ENCODE peak calls at places on chromosomes 5 and 9, in six cellular contexts. K is SK-N-SH, I is HepG2, V is HCT116, O is GM12878, R is H1. E is an unnamed sample.

GRCh38 chr9:130488621-130489330 is 44.0 kb downstream of the ASS1 start:
- DNase-seq in R (no peak), I (no peak), V (no peak), O (no peak), K (no peak), E (no peak)

GRCh38 chr5:39717186-39717897 is 292.6 kb upstream of the DAB2 start:
- DNase-seq in O (no peak), V (no peak), R (no peak), K (no peak), I (no peak), E (no peak)

GRCh38 chr5:133319244-133319643 is 267.4 kb downstream of the HSPA4 start:
- DNase-seq in V (no peak), I (no peak), O (no peak), R (no peak), K (no peak), E (no peak)

GRCh38 chr5:20985754-20986153 is 997.8 kb upstream of the CDH18 start:
- DNase-seq in K (no peak), V (no peak), O (no peak), I (no peak), R (no peak), E (no peak)

GRCh38 chr5:82147860-82148573 is 130.1 kb downstream of the RPS23 start:
- DNase-seq in O (no peak), K (no peak), I (no peak), V (no peak), R (no peak), E (no peak)

GRCh38 chr5:147539053-147539452 is 29.2 kb upstream of the DPYSL3 start:
- DNase-seq in O (no peak), I (no peak), V (no peak), R (no peak), K (no peak), E (no peak)

GRCh38 chr5:168401880-168402279 is 84.4 kb upstream of the RARS1 start:
- DNase-seq in O (no peak), K (no peak), V (no peak), R (no peak), I (no peak), E (peak)

GRCh38 chr5:56822961-56823360 is 7.6 kb downstream of the MAP3K1 start:
- DNase-seq in K (peak), I (no peak), V (no peak), R (no peak), O (no peak), E (no peak)

GRCh38 chr5:61329729-61330128 is 2.3 kb upstream of the ZSWIM6 start:
- DNase-seq in O (no peak), V (no peak), K (no peak), R (no peak), I (peak), E (no peak)

GRCh38 chr5:88734191-88734640 is 148.8 kb downstream of the MEF2C start:
- DNase-seq in I (no peak), R (no peak), K (peak), O (peak), V (no peak), E (no peak)

GRCh38 chr5:15682122-15682521 is 182.1 kb downstream of the FBXL7 start:
- DNase-seq in I (no peak), K (no peak), V (no peak), O (no peak), R (no peak), E (no peak)

GRCh38 chr9:36575411-36575882 is 2.8 kb downstream of the MELK start:
- DNase-seq in R (no peak), O (no peak), K (no peak), I (no peak), V (no peak), E (no peak)

GRCh38 chr5:133274597-133274935 is 222.8 kb downstream of the HSPA4 start:
- DNase-seq in V (no peak), R (no peak), I (peak), K (no peak), O (no peak), E (no peak)

GRCh38 chr5:129973716-129974426 is 69.6 kb downstream of the CHSY3 start:
- DNase-seq in V (no peak), O (no peak), R (no peak), I (no peak), K (no peak), E (no peak)

GRCh38 chr5:176692835-176693476 is 45.7 kb downstream of the TSPAN17 start:
- DNase-seq in I (no peak), V (no peak), K (no peak), R (no peak), O (no peak), E (no peak)

GRCh38 chr9:95005276-95006141 is 279.0 kb downstream of the AOPEP start:
- DNase-seq in I (no peak), V (no peak), R (no peak), K (no peak), O (no peak), E (no peak)

GRCh38 chr5:134553816-134554215 is 28.3 kb downstream of the JADE2 start:
- DNase-seq in O (no peak), V (no peak), I (no peak), R (no peak), K (peak), E (no peak)

GRCh38 chr9:87498046-87498815 is 564 bp downstream of the DAPK1 start:
- DNase-seq in I (peak), V (no peak), R (no peak), O (no peak), K (peak), E (no peak)

GRCh38 chr5:115639377-115639776 is 13.5 kb upstream of the TMED7 start:
- DNase-seq in I (no peak), K (no peak), O (no peak), V (no peak), R (no peak), E (no peak)

GRCh38 chr9:126915846-126916543 is 1.4 kb downstream of the RALGPS1 start:
- DNase-seq in V (no peak), R (no peak), O (no peak), K (no peak), I (peak), E (no peak)

GRCh38 chr5:137735531-137736284 is at the start of gene KLHL3:
- DNase-seq in O (no peak), V (no peak), I (peak), K (peak), R (peak), E (no peak)

GRCh38 chr5:117954341-117954740 is 1034.0 kb downstream of the DTWD2 start:
- DNase-seq in R (no peak), O (no peak), K (no peak), I (no peak), V (no peak), E (no peak)
- TF ChIP-seq JUND in R (no peak), O (no peak), K (no peak), I (no peak), V (no peak), E (no peak)

GRCh38 chr5:17359451-17359965 is 138.5 kb upstream of the TAF11L2 start:
- DNase-seq in V (no peak), K (no peak), O (no peak), R (no peak), I (no peak), E (no peak)

GRCh38 chr5:17360879-17361278 is 137.2 kb upstream of the TAF11L2 start:
- DNase-seq in O (no peak), V (no peak), K (no peak), I (no peak), R (no peak), E (no peak)

GRCh38 chr5:17365326-17365725 is 132.7 kb upstream of the TAF11L2 start:
- DNase-seq in V (no peak), O (no peak), I (no peak), K (no peak), R (no peak), E (no peak)

GRCh38 chr5:17357504-17357903 is 140.1 kb downstream of the BASP1 start:
- DNase-seq in O (no peak), V (no peak), K (no peak), I (no peak), R (no peak), E (no peak)

DNA sequence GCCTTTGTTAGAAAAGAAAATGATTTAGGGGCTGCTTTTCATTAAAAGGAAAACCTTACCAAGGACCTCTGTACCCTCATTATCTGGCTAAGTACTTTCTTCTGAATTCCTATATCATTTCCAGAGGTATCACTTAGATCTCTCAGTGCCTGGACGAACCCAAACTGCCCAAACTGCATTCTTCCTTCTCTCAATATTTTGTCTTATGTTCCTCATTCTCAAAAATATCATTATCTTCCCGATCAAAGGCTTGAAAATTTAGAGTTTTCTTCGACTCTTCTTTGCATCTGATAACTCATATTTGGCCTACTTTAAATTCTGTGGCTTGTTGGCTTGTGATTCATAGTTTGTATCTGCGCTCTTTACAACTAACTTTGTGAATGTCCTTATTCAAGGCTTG is 136.7 kb upstream of the TAF11L2 start:
- DNase-seq in K (no peak), I (no peak), R (no peak), O (no peak), V (no peak), E (no peak)
- TF ChIP-seq JUND in K (no peak), I (no peak), R (no peak), O (no peak), V (no peak), E (no peak)

GRCh38 chr9:92769276-92769675 is 4.6 kb upstream of the BICD2 start:
- DNase-seq in O (no peak), V (no peak), I (no peak), R (no peak), K (no peak), E (no peak)
- TF ChIP-seq JUND in O (no peak), V (no peak), I (no peak), R (no peak), K (no peak), E (no peak)

GRCh38 chr5:43019615-43020293 is 20.4 kb downstream of the ANXA2R start:
- DNase-seq in I (peak), O (no peak), R (no peak), V (peak), K (peak), E (no peak)

GRCh38 chr5:43017438-43017820 is 22.7 kb downstream of the ANXA2R start:
- DNase-seq in I (peak), K (no peak), V (no peak), O (no peak), R (no peak), E (no peak)

GRCh38 chr5:43024217-43024616 is 15.9 kb downstream of the ANXA2R start:
- DNase-seq in I (no peak), K (no peak), O (no peak), R (no peak), V (no peak), E (no peak)

GRCh38 chr5:43019293-43019614 is 20.9 kb downstream of the ANXA2R start:
- DNase-seq in V (no peak), O (no peak), K (no peak), R (no peak), I (no peak), E (no peak)

DNA sequence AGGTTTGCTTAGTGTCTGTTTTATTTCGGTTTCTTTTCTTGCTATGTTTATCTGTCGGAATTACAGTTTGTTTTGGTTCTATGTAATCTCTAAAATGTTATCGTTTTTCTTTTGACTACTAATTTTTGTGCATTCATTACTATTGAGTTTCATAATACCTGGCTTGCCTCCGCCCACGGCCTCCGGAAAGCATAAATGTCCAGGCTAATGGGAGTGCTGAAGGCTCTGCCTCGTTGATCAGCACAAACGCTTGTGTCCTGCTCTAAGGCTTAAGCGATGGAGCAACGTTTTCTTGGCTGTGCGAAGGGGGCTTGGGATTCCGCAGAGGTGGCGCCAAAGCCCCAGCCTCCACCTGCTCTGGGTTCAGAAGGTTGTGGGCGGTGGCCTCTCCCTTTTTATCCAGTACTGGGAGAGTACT is 19.8 kb downstream of the ANXA2R start:
- DNase-seq in V (no peak), K (no peak), R (no peak), O (no peak), I (peak), E (no peak)
- TF ChIP-seq JUND in V (no peak), K (no peak), R (no peak), O (no peak), I (no peak), E (no peak)

DNA sequence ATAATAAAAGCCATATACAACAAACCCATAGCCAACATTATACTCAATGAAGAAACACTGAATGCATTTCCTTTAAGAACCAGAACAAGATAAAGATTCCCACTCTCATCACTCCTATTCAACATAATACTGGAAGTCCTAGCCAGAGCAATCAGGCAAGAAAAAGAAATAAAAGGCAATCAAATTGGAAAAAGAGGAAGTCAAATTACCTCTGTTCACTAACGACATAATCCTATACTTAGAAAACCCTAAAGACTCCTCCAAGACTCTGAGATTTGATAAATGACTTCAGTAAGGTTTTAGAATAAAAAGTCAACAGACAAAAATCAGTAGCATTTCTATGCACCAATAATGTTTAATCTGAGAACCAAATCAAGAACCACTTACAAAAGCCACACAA is 36.6 kb upstream of the HTR4 start:
- DNase-seq in R (no peak), I (no peak), K (no peak), O (no peak), V (no peak), E (no peak)
- TF ChIP-seq JUND in R (no peak), I (no peak), K (no peak), O (no peak), V (no peak), E (no peak)

GRCh38 chr9:38202335-38202938 is 133.4 kb upstream of the SHB start:
- DNase-seq in R (no peak), K (no peak), V (no peak), O (no peak), I (no peak), E (no peak)

GRCh38 chr9:38196721-38197120 is 127.7 kb upstream of the SHB start:
- DNase-seq in I (no peak), V (no peak), O (no peak), R (no peak), K (no peak), E (peak)

GRCh38 chr9:38201844-38202243 is 132.8 kb upstream of the SHB start:
- DNase-seq in I (no peak), V (no peak), K (no peak), O (no peak), R (no peak), E (no peak)

GRCh38 chr9:38198140-38198539 is 129.1 kb upstream of the SHB start:
- DNase-seq in O (no peak), R (no peak), K (no peak), I (no peak), V (no peak), E (no peak)

DNA sequence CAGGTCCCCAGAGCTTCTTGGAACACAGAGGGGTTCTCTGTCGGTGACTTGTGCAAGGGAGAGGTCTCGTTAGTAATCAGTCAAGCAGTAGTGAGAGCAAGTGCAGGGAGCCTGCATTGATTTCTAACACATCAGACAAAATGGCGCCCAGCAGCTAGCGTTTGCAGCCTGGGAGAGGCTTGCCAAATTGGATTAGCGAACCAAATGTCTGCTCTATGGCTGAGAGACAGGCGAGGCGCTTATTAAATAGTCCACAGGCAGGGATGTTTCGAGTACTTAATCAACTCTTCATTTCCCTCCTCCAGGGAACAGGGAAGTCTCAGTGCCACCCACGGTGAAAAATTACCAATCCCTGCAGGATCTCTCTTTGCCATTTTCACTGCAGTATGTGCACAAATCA is 131.4 kb upstream of the SHB start:
- DNase-seq in V (no peak), O (no peak), I (no peak), K (no peak), R (no peak), E (no peak)
- TF ChIP-seq JUND in V (no peak), O (no peak), I (no peak), K (no peak), R (no peak), E (no peak)

DNA sequence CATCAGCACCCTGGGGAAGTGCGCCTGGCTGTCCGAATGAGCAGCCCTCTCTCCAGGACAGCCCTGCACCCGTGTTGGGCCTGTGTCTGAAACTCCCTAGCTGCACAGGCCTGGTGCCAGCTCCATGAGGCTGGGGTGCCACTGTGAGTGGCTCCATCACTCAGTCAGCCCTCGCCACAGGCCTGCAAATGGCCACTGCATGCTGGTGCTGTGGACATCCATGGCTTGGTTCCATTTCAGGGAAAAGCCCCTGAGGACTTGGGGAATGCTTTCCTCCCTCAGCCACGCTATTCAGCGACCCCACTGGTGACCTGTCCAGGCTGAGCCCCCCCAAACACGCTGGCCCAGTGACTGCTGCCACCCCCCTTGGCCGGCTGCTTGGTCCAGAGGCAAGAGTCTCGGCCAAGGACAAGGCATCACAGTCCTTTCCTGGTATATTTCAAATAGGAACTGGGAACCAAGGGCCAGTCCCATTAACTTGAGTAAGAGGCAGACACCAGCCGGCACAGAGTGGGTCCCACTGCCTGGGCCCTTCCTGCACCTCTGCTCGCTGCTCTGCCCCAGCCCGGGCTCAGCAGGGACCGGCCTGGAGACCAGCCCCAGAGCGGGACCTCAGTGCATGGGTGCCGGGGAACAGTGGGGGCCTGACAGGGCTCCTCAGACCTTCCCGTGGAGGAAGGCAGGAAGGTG is 181.3 kb downstream of the AUH start:
- DNase-seq in O (no peak), K (no peak), V (no peak), I (no peak), R (no peak), E (no peak)
- TF ChIP-seq JUND in O (no peak), K (no peak), V (no peak), I (no peak), R (no peak), E (no peak)

GRCh38 chr9:38178282-38178681 is 109.3 kb upstream of the SHB start:
- DNase-seq in O (no peak), K (no peak), I (no peak), R (no peak), V (peak), E (no peak)

GRCh38 chr9:38181866-38182265 is 112.8 kb upstream of the SHB start:
- DNase-seq in K (no peak), R (no peak), I (no peak), V (no peak), O (no peak), E (no peak)

GRCh38 chr9:38181216-38181615 is 112.2 kb upstream of the SHB start:
- DNase-seq in R (no peak), V (no peak), O (no peak), I (no peak), K (no peak), E (no peak)

GRCh38 chr9:38180631-38181030 is 111.6 kb upstream of the SHB start:
- DNase-seq in R (no peak), K (no peak), O (no peak), I (no peak), V (no peak), E (no peak)

DNA sequence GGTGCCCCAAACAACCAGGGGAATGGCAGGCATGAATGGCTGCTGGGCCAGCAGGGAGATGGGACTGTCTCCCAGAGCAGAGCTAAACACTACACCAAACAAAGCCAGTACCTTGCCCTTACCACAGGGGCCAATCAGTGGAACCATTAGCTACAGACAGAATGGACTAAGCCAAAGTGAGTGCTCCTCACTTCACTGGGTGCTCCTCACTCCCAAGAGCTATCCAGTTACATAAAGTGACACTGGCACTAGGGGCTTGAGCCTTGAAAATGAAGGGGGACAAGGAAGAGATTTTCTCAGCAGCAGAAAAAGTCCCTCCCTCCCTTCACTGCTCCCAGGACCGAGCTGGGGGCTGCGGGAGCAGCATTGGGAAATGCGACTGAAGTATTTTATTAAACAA is 110.9 kb upstream of the SHB start:
- DNase-seq in I (no peak), V (no peak), R (no peak), O (no peak), K (no peak), E (no peak)
- TF ChIP-seq JUND in I (no peak), V (no peak), R (no peak), O (no peak), K (no peak), E (no peak)

GRCh38 chr5:52811067-52811749 is 23.5 kb downstream of the ITGA1 start:
- DNase-seq in V (no peak), R (no peak), K (no peak), O (no peak), I (no peak), E (no peak)

GRCh38 chr5:52807723-52808122 is 20.0 kb downstream of the ITGA1 start:
- DNase-seq in O (no peak), I (no peak), R (no peak), K (no peak), V (no peak), E (no peak)

GRCh38 chr5:52808316-52808901 is 20.7 kb downstream of the ITGA1 start:
- DNase-seq in R (no peak), V (no peak), I (no peak), K (no peak), O (no peak), E (no peak)

GRCh38 chr5:52810426-52810825 is 22.7 kb downstream of the ITGA1 start:
- DNase-seq in K (no peak), I (no peak), R (no peak), O (no peak), V (no peak), E (no peak)

DNA sequence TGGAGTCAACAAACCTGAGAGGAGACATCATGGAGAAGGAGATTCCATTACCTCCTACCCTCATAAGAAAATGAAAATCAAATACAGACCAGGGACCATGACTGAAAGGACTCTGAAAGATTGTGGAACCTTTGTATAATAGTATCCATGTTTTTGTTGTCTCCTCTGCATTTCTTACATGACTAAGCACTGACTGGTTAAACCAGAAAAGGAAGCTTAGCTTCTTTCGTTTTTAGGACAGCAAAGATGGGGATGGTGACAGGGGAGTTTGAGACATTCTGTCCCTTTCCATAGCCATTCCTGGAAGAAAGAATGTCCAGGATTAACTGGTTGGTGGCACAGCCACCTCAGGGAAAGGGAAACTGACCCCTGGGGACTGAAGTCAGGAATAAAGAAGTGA is 22.2 kb downstream of the ITGA1 start:
- DNase-seq in K (no peak), I (no peak), R (no peak), O (no peak), V (no peak), E (peak)
- TF ChIP-seq JUND in K (peak), I (no peak), R (no peak), O (no peak), V (no peak), E (no peak)

E was measured in T47D.